ENCODE peak calls at places on chromosome 4, in ten cellular contexts. One of them, this sample, is unnamed.

GRCh38 chr4:113945906-113946305 is 33.5 kb downstream of the ARSJ start:
- DNase-seq in amniotic stem cell: peak
- DNase-seq in caudate nucleus: no peak
- DNase-seq in AG10803: peak
- DNase-seq in skeletal muscle cell: no peak
- DNase-seq in T-cell: no peak
- DNase-seq in hypothalamus: no peak
- DNase-seq in hippocampal formation: no peak
- DNase-seq in GM13976: no peak
- DNase-seq in NCI-H1417: no peak
- DNase-seq in this sample: no peak

GRCh38 chr4:19123681-19124080 is 1102.1 kb upstream of the LCORL start:
- DNase-seq in amniotic stem cell: no peak
- DNase-seq in caudate nucleus: no peak
- DNase-seq in AG10803: no peak
- DNase-seq in skeletal muscle cell: no peak
- DNase-seq in T-cell: no peak
- DNase-seq in hypothalamus: no peak
- DNase-seq in hippocampal formation: no peak
- DNase-seq in GM13976: no peak
- DNase-seq in NCI-H1417: no peak
- DNase-seq in this sample: no peak

GRCh38 chr4:77538574-77539157 is 67.0 kb upstream of the CXCL13 start:
- DNase-seq in amniotic stem cell: no peak
- DNase-seq in caudate nucleus: no peak
- DNase-seq in AG10803: no peak
- DNase-seq in skeletal muscle cell: peak
- DNase-seq in T-cell: no peak
- DNase-seq in hypothalamus: no peak
- DNase-seq in hippocampal formation: no peak
- DNase-seq in GM13976: no peak
- DNase-seq in NCI-H1417: no peak
- DNase-seq in this sample: peak

GRCh38 chr4:151753056-151753455 is 7.8 kb downstream of the GATB start:
- DNase-seq in amniotic stem cell: no peak
- DNase-seq in caudate nucleus: no peak
- DNase-seq in AG10803: no peak
- DNase-seq in skeletal muscle cell: peak
- DNase-seq in T-cell: no peak
- DNase-seq in hypothalamus: no peak
- DNase-seq in hippocampal formation: no peak
- DNase-seq in GM13976: peak
- DNase-seq in NCI-H1417: no peak
- DNase-seq in this sample: no peak

GRCh38 chr4:1381181-1381621 is 25.0 kb downstream of the NKX1-1 start:
- DNase-seq in amniotic stem cell: no peak
- DNase-seq in caudate nucleus: no peak
- DNase-seq in AG10803: no peak
- DNase-seq in skeletal muscle cell: no peak
- DNase-seq in T-cell: no peak
- DNase-seq in hypothalamus: no peak
- DNase-seq in hippocampal formation: no peak
- DNase-seq in GM13976: no peak
- DNase-seq in NCI-H1417: no peak
- DNase-seq in this sample: no peak

GRCh38 chr4:89134775-89135319 is 23.5 kb downstream of the TIGD2 start:
- DNase-seq in amniotic stem cell: peak
- DNase-seq in caudate nucleus: no peak
- DNase-seq in AG10803: peak
- DNase-seq in skeletal muscle cell: peak
- DNase-seq in T-cell: no peak
- DNase-seq in hypothalamus: no peak
- DNase-seq in hippocampal formation: no peak
- DNase-seq in GM13976: no peak
- DNase-seq in NCI-H1417: no peak
- DNase-seq in this sample: no peak

GRCh38 chr4:170990989-170991589 is 822.1 kb upstream of the GALNTL6 start:
- DNase-seq in amniotic stem cell: peak
- DNase-seq in caudate nucleus: no peak
- DNase-seq in AG10803: no peak
- DNase-seq in skeletal muscle cell: no peak
- DNase-seq in T-cell: no peak
- DNase-seq in hypothalamus: no peak
- DNase-seq in hippocampal formation: no peak
- DNase-seq in GM13976: peak
- DNase-seq in NCI-H1417: peak
- DNase-seq in this sample: no peak

GRCh38 chr4:109576462-109576861 is 16.4 kb downstream of the MCUB start:
- DNase-seq in amniotic stem cell: no peak
- DNase-seq in caudate nucleus: no peak
- DNase-seq in AG10803: no peak
- DNase-seq in skeletal muscle cell: no peak
- DNase-seq in T-cell: no peak
- DNase-seq in hypothalamus: no peak
- DNase-seq in hippocampal formation: no peak
- DNase-seq in GM13976: no peak
- DNase-seq in NCI-H1417: peak
- DNase-seq in this sample: no peak

GRCh38 chr4:146852365-146852764 is 93.3 kb downstream of the TTC29 start:
- DNase-seq in amniotic stem cell: no peak
- DNase-seq in caudate nucleus: no peak
- DNase-seq in AG10803: no peak
- DNase-seq in skeletal muscle cell: no peak
- DNase-seq in T-cell: no peak
- DNase-seq in hypothalamus: peak
- DNase-seq in hippocampal formation: peak
- DNase-seq in GM13976: no peak
- DNase-seq in NCI-H1417: no peak
- DNase-seq in this sample: no peak

GRCh38 chr4:156829194-156829593 is 142.4 kb downstream of the PDGFC start:
- DNase-seq in amniotic stem cell: no peak
- DNase-seq in caudate nucleus: no peak
- DNase-seq in AG10803: peak
- DNase-seq in skeletal muscle cell: no peak
- DNase-seq in T-cell: no peak
- DNase-seq in hypothalamus: no peak
- DNase-seq in hippocampal formation: no peak
- DNase-seq in GM13976: no peak
- DNase-seq in NCI-H1417: no peak
- DNase-seq in this sample: no peak

GRCh38 chr4:7352486-7352885 is 82.2 kb downstream of the PSAPL1 start:
- DNase-seq in amniotic stem cell: no peak
- DNase-seq in caudate nucleus: no peak
- DNase-seq in AG10803: no peak
- DNase-seq in skeletal muscle cell: no peak
- DNase-seq in T-cell: no peak
- DNase-seq in hypothalamus: no peak
- DNase-seq in hippocampal formation: no peak
- DNase-seq in GM13976: no peak
- DNase-seq in NCI-H1417: no peak
- DNase-seq in this sample: no peak

GRCh38 chr4:37827030-37827705 is 682 bp downstream of the PGM2 start:
- DNase-seq in amniotic stem cell: no peak
- DNase-seq in caudate nucleus: no peak
- DNase-seq in AG10803: no peak
- DNase-seq in skeletal muscle cell: no peak
- DNase-seq in T-cell: no peak
- DNase-seq in hypothalamus: no peak
- DNase-seq in hippocampal formation: no peak
- DNase-seq in GM13976: peak
- DNase-seq in NCI-H1417: no peak
- DNase-seq in this sample: peak

GRCh38 chr4:41472098-41472497 is 65.9 kb upstream of the LIMCH1 start:
- DNase-seq in amniotic stem cell: no peak
- DNase-seq in caudate nucleus: no peak
- DNase-seq in AG10803: no peak
- DNase-seq in skeletal muscle cell: no peak
- DNase-seq in T-cell: no peak
- DNase-seq in hypothalamus: no peak
- DNase-seq in hippocampal formation: no peak
- DNase-seq in GM13976: no peak
- DNase-seq in NCI-H1417: no peak
- DNase-seq in this sample: no peak

GRCh38 chr4:40438384-40439026 is 103.4 kb downstream of the CHRNA9 start:
- DNase-seq in amniotic stem cell: no peak
- DNase-seq in caudate nucleus: no peak
- DNase-seq in AG10803: no peak
- DNase-seq in skeletal muscle cell: no peak
- DNase-seq in T-cell: no peak
- DNase-seq in hypothalamus: no peak
- DNase-seq in hippocampal formation: no peak
- DNase-seq in GM13976: no peak
- DNase-seq in NCI-H1417: no peak
- DNase-seq in this sample: no peak

GRCh38 chr4:94439606-94440005 is 12.1 kb upstream of the PDLIM5 start:
- DNase-seq in amniotic stem cell: no peak
- DNase-seq in caudate nucleus: no peak
- DNase-seq in AG10803: no peak
- DNase-seq in skeletal muscle cell: no peak
- DNase-seq in T-cell: no peak
- DNase-seq in hypothalamus: no peak
- DNase-seq in hippocampal formation: no peak
- DNase-seq in GM13976: no peak
- DNase-seq in NCI-H1417: no peak
- DNase-seq in this sample: no peak

GRCh38 chr4:26201119-26201518 is 119.7 kb upstream of the RBPJ start:
- DNase-seq in amniotic stem cell: no peak
- DNase-seq in caudate nucleus: no peak
- DNase-seq in AG10803: peak
- DNase-seq in skeletal muscle cell: no peak
- DNase-seq in T-cell: no peak
- DNase-seq in hypothalamus: no peak
- DNase-seq in hippocampal formation: no peak
- DNase-seq in GM13976: no peak
- DNase-seq in NCI-H1417: no peak
- DNase-seq in this sample: no peak

GRCh38 chr4:81648576-81649272 is 177.0 kb upstream of the RASGEF1B start:
- DNase-seq in amniotic stem cell: no peak
- DNase-seq in caudate nucleus: no peak
- DNase-seq in AG10803: no peak
- DNase-seq in skeletal muscle cell: no peak
- DNase-seq in T-cell: peak
- DNase-seq in hypothalamus: no peak
- DNase-seq in hippocampal formation: no peak
- DNase-seq in GM13976: peak
- DNase-seq in NCI-H1417: no peak
- DNase-seq in this sample: no peak

GRCh38 chr4:16897351-16897750 is 1.1 kb downstream of the LDB2 start:
- DNase-seq in amniotic stem cell: no peak
- DNase-seq in caudate nucleus: no peak
- DNase-seq in AG10803: no peak
- DNase-seq in skeletal muscle cell: no peak
- DNase-seq in T-cell: no peak
- DNase-seq in hypothalamus: no peak
- DNase-seq in hippocampal formation: no peak
- DNase-seq in GM13976: no peak
- DNase-seq in NCI-H1417: no peak
- DNase-seq in this sample: no peak

GRCh38 chr4:101753702-101754101 is 36.8 kb upstream of the BANK1 start:
- DNase-seq in amniotic stem cell: peak
- DNase-seq in caudate nucleus: no peak
- DNase-seq in AG10803: peak
- DNase-seq in skeletal muscle cell: no peak
- DNase-seq in T-cell: no peak
- DNase-seq in hypothalamus: no peak
- DNase-seq in hippocampal formation: no peak
- DNase-seq in GM13976: no peak
- DNase-seq in NCI-H1417: no peak
- DNase-seq in this sample: no peak

GRCh38 chr4:181685461-181685860 is 557.7 kb upstream of the TENM3 start:
- DNase-seq in amniotic stem cell: no peak
- DNase-seq in caudate nucleus: no peak
- DNase-seq in AG10803: peak
- DNase-seq in skeletal muscle cell: no peak
- DNase-seq in T-cell: no peak
- DNase-seq in hypothalamus: no peak
- DNase-seq in hippocampal formation: no peak
- DNase-seq in GM13976: no peak
- DNase-seq in NCI-H1417: no peak
- DNase-seq in this sample: no peak

GRCh38 chr4:95371457-95372179 is 177.2 kb downstream of the UNC5C start:
- DNase-seq in amniotic stem cell: no peak
- DNase-seq in caudate nucleus: no peak
- DNase-seq in AG10803: no peak
- DNase-seq in skeletal muscle cell: no peak
- DNase-seq in T-cell: no peak
- DNase-seq in hypothalamus: no peak
- DNase-seq in hippocampal formation: no peak
- DNase-seq in GM13976: no peak
- DNase-seq in NCI-H1417: no peak
- DNase-seq in this sample: no peak

This sample was measured in stomach.